ENCODE peak calls at places on chromosomes 2 and 18, in ten cellular contexts. R is fibroblast of the aortic adventitia; H is astrocyte of the spinal cord; K is A549; A is CD8-positive, alpha-beta T cell; C is tibial nerve; J is AG04450; S is IMR-90; T is foreskin fibroblast; F is GM12865. L is an unnamed sample.

GRCh38 chr2:57696016-57696415 is 350.6 kb upstream of the VRK2 start:
- DNase-seq in J (no peak), S (peak), C (no peak), H (peak), T (peak), R (no peak), K (peak), F (no peak), A (no peak), L (peak)

GRCh38 chr2:6231166-6231565 is 539.0 kb downstream of the SOX11 start:
- DNase-seq in F (no peak), C (no peak), T (no peak), A (no peak), H (peak), R (no peak), J (no peak), K (no peak), S (no peak), L (peak)

GRCh38 chr18:70249118-70249517 is 39.7 kb upstream of the SOCS6 start:
- DNase-seq in S (peak), F (no peak), T (peak), H (peak), R (peak), K (no peak), A (no peak), J (no peak), C (no peak), L (peak)

GRCh38 chr2:161844845-161845244 is 220.6 kb downstream of the SLC4A10 start:
- DNase-seq in K (no peak), F (no peak), S (no peak), A (no peak), H (no peak), J (no peak), R (no peak), T (no peak), C (no peak), L (no peak)

GRCh38 chr2:156325671-156326385 is 6.7 kb downstream of the NR4A2 start:
- DNase-seq in F (no peak), K (no peak), J (no peak), T (no peak), S (no peak), R (peak), A (no peak), H (no peak), C (no peak), L (no peak)

GRCh38 chr2:231102772-231103171 is 22.1 kb downstream of the HTR2B start:
- DNase-seq in F (no peak), K (no peak), C (no peak), H (peak), R (peak), S (peak), J (no peak), T (peak), A (no peak), L (peak)

GRCh38 chr2:157929871-157930667 is 53.9 kb upstream of the ACVR1 start:
- DNase-seq in F (no peak), S (no peak), A (no peak), K (no peak), J (no peak), H (no peak), T (no peak), R (no peak), C (no peak), L (no peak)

GRCh38 chr2:75465317-75465998 is 95.3 kb downstream of the EVA1A start:
- DNase-seq in R (peak), J (peak), T (peak), F (peak), S (peak), K (no peak), C (no peak), A (no peak), H (peak), L (peak)

GRCh38 chr18:40415224-40415791 is 1539.7 kb upstream of the PIK3C3 start:
- DNase-seq in C (no peak), R (no peak), H (no peak), S (no peak), T (peak), K (no peak), J (no peak), A (no peak), F (no peak), L (no peak)

GRCh38 chr2:240913810-240914644 is 7.9 kb downstream of the CROCC2 start:
- DNase-seq in H (peak), J (no peak), T (peak), R (peak), C (peak), K (peak), F (peak), A (peak), S (peak), L (peak)

GRCh38 chr18:6571239-6571602 is 156.5 kb upstream of the L3MBTL4 start:
- DNase-seq in R (no peak), H (no peak), C (no peak), T (no peak), F (no peak), A (no peak), S (no peak), K (no peak), J (no peak), L (no peak)

GRCh38 chr2:171557363-171557762 is 35.1 kb downstream of the CYBRD1 start:
- DNase-seq in F (peak), H (no peak), S (no peak), K (no peak), J (no peak), C (no peak), R (no peak), T (no peak), A (no peak), L (no peak)

GRCh38 chr18:31500161-31500688 is 2.2 kb downstream of the DSG2 start:
- DNase-seq in H (no peak), A (no peak), T (no peak), J (no peak), F (peak), C (no peak), K (no peak), R (no peak), S (no peak), L (no peak)

GRCh38 chr18:24138884-24139616 is at the start of gene CABYR:
- DNase-seq in K (peak), S (peak), T (peak), A (peak), H (peak), R (peak), F (peak), J (peak), C (peak), L (peak)

GRCh38 chr2:224749136-224749535 is 33.0 kb upstream of the CCDC195 start:
- DNase-seq in A (no peak), R (peak), H (no peak), C (no peak), T (peak), F (no peak), J (no peak), K (no peak), S (no peak), L (no peak)

GRCh38 chr18:63022429-63023022 is 297.0 kb downstream of the BCL2 start:
- DNase-seq in C (no peak), K (no peak), J (no peak), A (no peak), T (no peak), H (no peak), S (no peak), R (no peak), F (no peak), L (no peak)

GRCh38 chr2:172293952-172294351 is 133.4 kb upstream of the ITGA6 start:
- DNase-seq in H (no peak), J (peak), R (peak), T (peak), C (peak), S (peak), A (no peak), F (no peak), K (no peak), L (peak)

GRCh38 chr2:127597984-127598380 is 48.0 kb upstream of the GPR17 start:
- DNase-seq in S (peak), H (peak), R (peak), K (no peak), A (no peak), J (no peak), F (no peak), T (peak), C (no peak), L (peak)

GRCh38 chr2:50491541-50492114 is 540.3 kb downstream of the NRXN1 start:
- DNase-seq in R (peak), F (peak), A (no peak), K (peak), J (peak), S (peak), C (no peak), H (peak), T (peak), L (peak)

GRCh38 chr2:75547345-75548035 is 13.2 kb downstream of the EVA1A start:
- DNase-seq in A (no peak), R (peak), S (peak), J (peak), K (no peak), H (peak), T (peak), F (no peak), C (no peak), L (peak)

GRCh38 chr2:102803041-102803896 is 41.4 kb downstream of the TMEM182 start:
- DNase-seq in K (no peak), A (no peak), J (no peak), T (no peak), C (no peak), S (no peak), F (no peak), R (no peak), H (no peak), L (no peak)

GRCh38 chr2:30692829-30693265 is 114.4 kb downstream of the CAPN13 start:
- DNase-seq in A (no peak), H (no peak), C (no peak), J (no peak), K (no peak), F (no peak), R (no peak), T (peak), S (no peak), L (no peak)

GRCh38 chr2:177799531-177799930 is 273.0 kb downstream of the PDE11A start:
- DNase-seq in T (no peak), R (peak), C (peak), K (no peak), F (peak), H (no peak), S (peak), A (no peak), J (no peak), L (peak)

GRCh38 chr2:79087785-79088364 is at the start of gene REG1B:
- DNase-seq in R (no peak), K (no peak), T (no peak), J (no peak), A (no peak), F (no peak), H (no peak), S (no peak), C (no peak), L (no peak)

GRCh38 chr18:21735452-21736015 is 5.1 kb upstream of the MIB1 start:
- DNase-seq in T (peak), A (no peak), S (peak), C (no peak), J (no peak), R (peak), F (no peak), K (no peak), H (peak), L (peak)

GRCh38 chr2:72146357-72147302 is 1.0 kb downstream of the CYP26B1 start:
- DNase-seq in K (no peak), C (peak), H (no peak), R (no peak), S (no peak), F (no peak), J (no peak), A (peak), T (no peak), L (no peak)

GRCh38 chr2:241773511-241774418 is 2.9 kb upstream of the GAL3ST2 start:
- DNase-seq in C (no peak), R (no peak), T (no peak), S (no peak), K (no peak), H (no peak), A (peak), F (no peak), J (no peak), L (no peak)

GRCh38 chr2:218418717-218419458 is at the start of gene VIL1:
- DNase-seq in J (no peak), K (no peak), T (no peak), A (no peak), R (no peak), H (no peak), S (no peak), F (no peak), C (no peak), L (no peak)

GRCh38 chr2:223759569-223760430 is 77.6 kb downstream of the AP1S3 start:
- DNase-seq in A (no peak), T (peak), C (no peak), J (no peak), F (no peak), R (peak), H (peak), S (peak), K (peak), L (peak)

GRCh38 chr2:158499383-158499782 is 42.6 kb downstream of the PKP4 start:
- DNase-seq in H (no peak), R (no peak), T (no peak), C (no peak), F (no peak), A (no peak), S (no peak), K (no peak), J (no peak), L (no peak)

GRCh38 chr18:79935098-79935480 is 16.4 kb downstream of the SLC66A2 start:
- DNase-seq in K (no peak), F (no peak), H (no peak), J (no peak), C (no peak), R (no peak), S (no peak), T (no peak), A (peak), L (no peak)

GRCh38 chr18:61820842-61821241 is 72.0 kb downstream of the RNF152 start:
- DNase-seq in S (peak), A (no peak), T (peak), H (no peak), F (no peak), K (no peak), J (no peak), C (no peak), R (no peak), L (peak)

GRCh38 chr2:220455389-220455788 is 828.0 kb downstream of the SLC4A3 start:
- DNase-seq in R (peak), K (no peak), F (no peak), C (no peak), H (no peak), J (peak), A (no peak), T (peak), S (peak), L (no peak)

GRCh38 chr2:137107925-137108324 is 342.6 kb downstream of the THSD7B start:
- DNase-seq in C (no peak), A (no peak), H (no peak), T (no peak), J (no peak), K (no peak), R (no peak), S (no peak), F (no peak), L (no peak)

GRCh38 chr2:173752152-173752551 is 213.0 kb downstream of the SP3 start:
- DNase-seq in K (no peak), F (peak), C (no peak), S (no peak), H (no peak), R (peak), J (no peak), A (no peak), T (peak), L (peak)
- TF ChIP-seq CTCF in K (peak), F (peak), C (no peak), S (peak), H (peak), R (peak), J (peak), A (no peak), T (peak), L (peak)

DNA sequence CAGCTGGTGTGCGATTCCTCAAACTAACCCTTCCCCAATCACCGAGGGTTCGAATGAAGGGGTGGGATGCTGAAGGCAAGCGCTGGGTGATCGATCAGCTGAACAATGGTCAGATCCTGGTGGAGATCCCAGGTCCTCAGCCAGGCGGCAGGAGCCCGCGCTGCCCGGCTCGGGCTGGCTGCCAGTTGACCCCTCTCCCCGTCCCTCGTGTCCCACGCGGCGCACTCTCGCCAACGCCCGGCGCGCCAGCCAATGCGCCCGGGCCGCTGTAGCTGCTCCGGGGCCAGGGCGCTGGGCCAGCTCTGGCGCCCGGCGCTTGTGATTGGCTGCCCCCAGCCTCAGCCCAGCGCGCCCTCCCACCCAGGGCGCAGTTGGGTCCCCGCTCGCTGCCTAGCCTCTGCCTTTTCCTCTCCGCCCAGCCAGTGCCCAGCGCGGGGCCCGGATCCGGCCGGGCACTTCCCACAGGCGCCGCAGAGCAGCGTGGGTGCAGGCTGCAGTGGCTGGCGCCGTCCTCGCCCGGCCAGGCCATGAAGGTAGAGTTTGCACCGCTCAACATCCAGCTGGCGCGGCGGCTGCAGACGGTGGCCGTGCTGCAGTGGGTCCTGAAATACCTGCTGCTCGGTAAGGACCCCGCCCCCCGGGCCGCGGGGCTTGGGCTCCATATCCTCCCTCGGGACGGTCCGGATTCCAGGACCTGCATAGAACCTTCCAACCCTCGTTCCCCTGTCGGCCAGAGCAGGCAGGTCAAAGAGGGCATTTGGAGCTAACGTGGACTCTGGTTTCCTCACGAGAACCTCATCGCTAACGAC is at the start of gene MOGAT1:
- DNase-seq in F (no peak), C (no peak), T (peak), K (peak), J (no peak), H (peak), A (no peak), R (no peak), S (no peak), L (no peak)
- H3K4me3 ChIP-seq in F (no peak), C (peak), T (peak), K (peak), J (peak), H (peak), A (no peak), R (peak), S (peak), L (peak)

GRCh38 chr18:3380384-3380961 is 69.5 kb upstream of the TGIF1 start:
- DNase-seq in S (peak), F (no peak), K (peak), R (peak), A (no peak), J (no peak), C (peak), T (peak), H (no peak), L (peak)
- TF ChIP-seq CTCF in S (peak), F (no peak), K (peak), R (peak), A (peak), J (no peak), C (no peak), T (no peak), H (no peak), L (peak)

GRCh38 chr2:181128199-181128598 is 147.8 kb downstream of the UBE2E3 start:
- DNase-seq in R (no peak), A (no peak), S (no peak), H (no peak), J (no peak), C (no peak), T (no peak), F (peak), K (no peak), L (no peak)
- H3K4me3 ChIP-seq in R (no peak), A (peak), S (no peak), H (no peak), J (no peak), C (no peak), T (no peak), F (no peak), K (no peak), L (no peak)

GRCh38 chr2:134246154-134246874 is 7.6 kb upstream of the MGAT5 start:
- DNase-seq in T (no peak), F (no peak), S (no peak), A (no peak), J (no peak), R (no peak), C (no peak), K (no peak), H (no peak), L (peak)

GRCh38 chr2:134244091-134244490 is 9.8 kb upstream of the MGAT5 start:
- DNase-seq in H (no peak), C (no peak), R (peak), K (no peak), S (peak), T (peak), F (no peak), A (no peak), J (no peak), L (peak)

GRCh38 chr2:134243244-134243643 is 10.6 kb upstream of the MGAT5 start:
- DNase-seq in H (no peak), J (no peak), K (no peak), F (no peak), R (no peak), A (no peak), C (no peak), S (no peak), T (no peak), L (no peak)

GRCh38 chr2:134245340-134245984 is 8.4 kb upstream of the MGAT5 start:
- DNase-seq in S (peak), R (peak), A (peak), J (no peak), T (peak), H (peak), K (peak), C (peak), F (peak), L (peak)

DNA sequence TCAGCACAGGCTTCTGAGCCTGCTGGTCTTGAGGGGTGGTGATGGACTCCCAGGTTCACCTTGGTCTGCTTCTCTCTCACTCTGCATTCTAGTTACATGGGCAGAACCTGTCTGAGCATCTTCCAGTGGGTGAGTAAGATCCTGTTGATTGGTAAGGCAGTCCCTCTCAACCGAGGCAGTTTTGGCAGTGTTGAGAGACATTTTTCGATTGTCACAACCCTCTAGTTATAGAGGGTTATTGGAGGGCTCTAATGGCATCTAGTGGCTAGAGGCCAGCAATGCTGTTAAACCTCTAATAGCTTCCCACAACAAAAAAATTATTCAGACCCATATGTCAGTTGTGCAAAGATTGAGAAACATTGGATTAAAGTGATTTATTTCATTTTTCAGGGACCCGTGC is 9.3 kb upstream of the MGAT5 start:
- DNase-seq in C (no peak), J (no peak), K (no peak), A (no peak), R (no peak), H (no peak), F (peak), T (no peak), S (no peak), L (no peak)
- TF ChIP-seq CTCF in C (no peak), J (no peak), K (no peak), A (no peak), R (no peak), H (no peak), F (peak), T (no peak), S (no peak), L (no peak)